ENCODE peak calls at places on chromosomes 7 and 10, in seven cellular contexts. One of them, this sample, is unnamed.

GRCh38 chr7:73599151-73599882 is 20.9 kb upstream of the TBL2 start:
- DNase-seq in small intestine: no peak
- DNase-seq in HFFc6: no peak
- DNase-seq in cardiac septum: no peak
- DNase-seq in heart left ventricle: no peak
- DNase-seq in HFF-Myc: no peak
- DNase-seq in kidney: no peak
- DNase-seq in this sample: no peak

GRCh38 chr10:49600046-49600445 is 10.1 kb upstream of the SLC18A3 start:
- DNase-seq in kidney: no peak
- DNase-seq in HFF-Myc: no peak
- DNase-seq in HFFc6: no peak
- DNase-seq in cardiac septum: peak; percentile 4
- DNase-seq in heart left ventricle: no peak
- DNase-seq in small intestine: no peak
- DNase-seq in this sample: no peak

GRCh38 chr10:76205361-76205760 is 773.9 kb downstream of the LRMDA start:
- DNase-seq in HFFc6: no peak
- DNase-seq in HFF-Myc: no peak
- DNase-seq in heart left ventricle: no peak
- DNase-seq in kidney: no peak
- DNase-seq in cardiac septum: no peak
- DNase-seq in small intestine: no peak
- DNase-seq in this sample: no peak

GRCh38 chr7:47535033-47535703 is 46.7 kb downstream of the TNS3 start:
- DNase-seq in cardiac septum: no peak
- DNase-seq in kidney: no peak
- DNase-seq in heart left ventricle: no peak
- DNase-seq in HFF-Myc: no peak
- DNase-seq in HFFc6: no peak
- DNase-seq in small intestine: peak; percentile 75
- DNase-seq in this sample: no peak

GRCh38 chr7:24923172-24923865 is 56.7 kb downstream of the OSBPL3 start:
- DNase-seq in small intestine: no peak
- DNase-seq in HFF-Myc: no peak
- DNase-seq in cardiac septum: no peak
- DNase-seq in heart left ventricle: peak; percentile 50
- DNase-seq in HFFc6: no peak
- DNase-seq in kidney: no peak
- DNase-seq in this sample: no peak

GRCh38 chr7:55005241-55005836 is 13.5 kb upstream of the EGFR start:
- DNase-seq in small intestine: no peak
- DNase-seq in HFFc6: no peak
- DNase-seq in cardiac septum: no peak
- DNase-seq in heart left ventricle: no peak
- DNase-seq in HFF-Myc: no peak
- DNase-seq in kidney: no peak
- DNase-seq in this sample: no peak

GRCh38 chr10:30111340-30111980 is 52.1 kb upstream of the JCAD start:
- DNase-seq in small intestine: no peak
- DNase-seq in kidney: no peak
- DNase-seq in cardiac septum: no peak
- DNase-seq in HFF-Myc: peak; percentile 31
- DNase-seq in heart left ventricle: no peak
- DNase-seq in HFFc6: peak; percentile 72
- DNase-seq in this sample: no peak

GRCh38 chr10:86730227-86730626 is 26.2 kb upstream of the BMPR1A start:
- DNase-seq in heart left ventricle: peak; percentile 65
- DNase-seq in HFF-Myc: no peak
- DNase-seq in small intestine: peak; percentile 88
- DNase-seq in cardiac septum: no peak
- DNase-seq in HFFc6: no peak
- DNase-seq in kidney: no peak
- DNase-seq in this sample: no peak

GRCh38 chr7:113331155-113331898 is 213.0 kb upstream of the SMIM30 start:
- DNase-seq in HFFc6: no peak
- DNase-seq in heart left ventricle: peak; percentile 29
- DNase-seq in kidney: peak; percentile 35
- DNase-seq in cardiac septum: peak; percentile 73
- DNase-seq in HFF-Myc: no peak
- DNase-seq in small intestine: no peak
- DNase-seq in this sample: no peak

GRCh38 chr10:22986771-22987542 is 59.1 kb downstream of the ARMC3 start:
- DNase-seq in HFF-Myc: no peak
- DNase-seq in cardiac septum: no peak
- DNase-seq in kidney: no peak
- DNase-seq in small intestine: peak; percentile 14
- DNase-seq in heart left ventricle: no peak
- DNase-seq in HFFc6: peak; percentile 20
- DNase-seq in this sample: no peak

GRCh38 chr10:69388488-69388887 is 28.2 kb downstream of the TACR2 start:
- DNase-seq in HFFc6: no peak
- DNase-seq in heart left ventricle: no peak
- DNase-seq in kidney: no peak
- DNase-seq in HFF-Myc: no peak
- DNase-seq in cardiac septum: no peak
- DNase-seq in small intestine: no peak
- DNase-seq in this sample: no peak

GRCh38 chr10:97894092-97894491 is 44.4 kb downstream of the GOLGA7B start:
- DNase-seq in small intestine: no peak
- DNase-seq in HFF-Myc: no peak
- DNase-seq in kidney: no peak
- DNase-seq in HFFc6: no peak
- DNase-seq in cardiac septum: no peak
- DNase-seq in heart left ventricle: no peak
- DNase-seq in this sample: no peak

This sample was measured in Calu3.